ENCODE peak calls at places on chromosome 5, in five cellular contexts. One of them, this sample, is unnamed.

GRCh38 chr5:95924720-95925119 is 36.9 kb downstream of the ELL2 start:
- DNase-seq in GM13977: no peak
- DNase-seq in GM23338: no peak
- DNase-seq in neural progenitor cell: no peak
- DNase-seq in epithelial cell of esophagus: peak; percentile 95
- DNase-seq in this sample: peak; percentile 51

GRCh38 chr5:74035521-74035937 is 409.5 kb downstream of the ARHGEF28 start:
- DNase-seq in GM13977: peak; percentile 21
- DNase-seq in GM23338: peak; percentile 68
- DNase-seq in neural progenitor cell: no peak
- DNase-seq in epithelial cell of esophagus: peak; percentile 64
- DNase-seq in this sample: peak; percentile 22

GRCh38 chr5:108216890-108217289 is 165.0 kb downstream of the FBXL17 start:
- DNase-seq in GM13977: no peak
- DNase-seq in GM23338: no peak
- DNase-seq in neural progenitor cell: no peak
- DNase-seq in epithelial cell of esophagus: peak; percentile 57
- DNase-seq in this sample: no peak

GRCh38 chr5:90528704-90529233 is 615 bp downstream of the LYSMD3 start:
- DNase-seq in GM13977: peak; percentile 34
- DNase-seq in GM23338: peak; percentile 17
- DNase-seq in neural progenitor cell: peak; percentile 21
- DNase-seq in epithelial cell of esophagus: peak; percentile 23
- DNase-seq in this sample: peak; percentile 16

GRCh38 chr5:115580941-115581340 is 21.3 kb downstream of the TICAM2 start:
- DNase-seq in GM13977: no peak
- DNase-seq in GM23338: no peak
- DNase-seq in neural progenitor cell: no peak
- DNase-seq in epithelial cell of esophagus: no peak
- DNase-seq in this sample: no peak

GRCh38 chr5:159104058-159104651 is 4.4 kb upstream of the EBF1 start:
- DNase-seq in GM13977: no peak
- DNase-seq in GM23338: peak; percentile 77
- DNase-seq in neural progenitor cell: peak; percentile 81
- DNase-seq in epithelial cell of esophagus: peak; percentile 27
- DNase-seq in this sample: peak; percentile 49

GRCh38 chr5:52077941-52078825 is 694.9 kb downstream of the ISL1 start:
- DNase-seq in GM13977: no peak
- DNase-seq in GM23338: peak; percentile 47
- DNase-seq in neural progenitor cell: peak; percentile 85
- DNase-seq in epithelial cell of esophagus: no peak
- DNase-seq in this sample: no peak

GRCh38 chr5:85921590-85921989 is 696.2 kb upstream of the COX7C start:
- DNase-seq in GM13977: no peak
- DNase-seq in GM23338: peak; percentile 5
- DNase-seq in neural progenitor cell: no peak
- DNase-seq in epithelial cell of esophagus: no peak
- DNase-seq in this sample: no peak

GRCh38 chr5:68898961-68899471 is 194.8 kb upstream of the SLC30A5 start:
- DNase-seq in GM13977: no peak
- DNase-seq in GM23338: peak; percentile 51
- DNase-seq in neural progenitor cell: peak; percentile 33
- DNase-seq in epithelial cell of esophagus: peak; percentile 92
- DNase-seq in this sample: no peak

GRCh38 chr5:127909078-127909477 is 174.5 kb upstream of the SLC12A2 start:
- DNase-seq in GM13977: peak; percentile 32
- DNase-seq in GM23338: peak; percentile 78
- DNase-seq in neural progenitor cell: peak; percentile 51
- DNase-seq in epithelial cell of esophagus: peak; percentile 76
- DNase-seq in this sample: no peak

GRCh38 chr5:126525630-126526245 is 69.3 kb downstream of the ALDH7A1 start:
- DNase-seq in GM13977: no peak
- DNase-seq in GM23338: peak; percentile 63
- DNase-seq in neural progenitor cell: peak; percentile 13
- DNase-seq in epithelial cell of esophagus: peak; percentile 61
- DNase-seq in this sample: no peak

GRCh38 chr5:151917931-151918330 is 6.7 kb downstream of the GLRA1 start:
- DNase-seq in GM13977: no peak
- DNase-seq in GM23338: peak; percentile 28
- DNase-seq in neural progenitor cell: peak; percentile 92
- DNase-seq in epithelial cell of esophagus: no peak
- DNase-seq in this sample: no peak

GRCh38 chr5:36301858-36302603 is at the start of gene RANBP3L:
- DNase-seq in GM13977: no peak
- DNase-seq in GM23338: no peak
- DNase-seq in neural progenitor cell: peak; percentile 63
- DNase-seq in epithelial cell of esophagus: peak; percentile 50
- DNase-seq in this sample: no peak

GRCh38 chr5:131281133-131281867 is 17.4 kb downstream of the CDC42SE2 start:
- DNase-seq in GM13977: peak; percentile 50
- DNase-seq in GM23338: no peak
- DNase-seq in neural progenitor cell: no peak
- DNase-seq in epithelial cell of esophagus: peak; percentile 56
- DNase-seq in this sample: peak; percentile 67

GRCh38 chr5:3006961-3007551 is 255.6 kb upstream of the IRX2 start:
- DNase-seq in GM13977: no peak
- DNase-seq in GM23338: no peak
- DNase-seq in neural progenitor cell: no peak
- DNase-seq in epithelial cell of esophagus: no peak
- DNase-seq in this sample: no peak

GRCh38 chr5:119322312-119322947 is 33.4 kb upstream of the TNFAIP8 start:
- DNase-seq in GM13977: no peak
- DNase-seq in GM23338: peak; percentile 50
- DNase-seq in neural progenitor cell: no peak
- DNase-seq in epithelial cell of esophagus: peak; percentile 41
- DNase-seq in this sample: no peak

GRCh38 chr5:571791-572190 is 40.3 kb upstream of the CEP72 start:
- DNase-seq in GM13977: no peak
- DNase-seq in GM23338: no peak
- DNase-seq in neural progenitor cell: no peak
- DNase-seq in epithelial cell of esophagus: no peak
- DNase-seq in this sample: no peak

GRCh38 chr5:117657591-117657990 is 1083.0 kb upstream of the SEMA6A start:
- DNase-seq in GM13977: no peak
- DNase-seq in GM23338: no peak
- DNase-seq in neural progenitor cell: no peak
- DNase-seq in epithelial cell of esophagus: no peak
- DNase-seq in this sample: no peak

GRCh38 chr5:33205727-33206410 is 234.9 kb upstream of the TARS1 start:
- DNase-seq in GM13977: no peak
- DNase-seq in GM23338: no peak
- DNase-seq in neural progenitor cell: no peak
- DNase-seq in epithelial cell of esophagus: no peak
- DNase-seq in this sample: no peak

GRCh38 chr5:109029847-109030246 is 282.1 kb downstream of the FER start:
- DNase-seq in GM13977: no peak
- DNase-seq in GM23338: no peak
- DNase-seq in neural progenitor cell: no peak
- DNase-seq in epithelial cell of esophagus: no peak
- DNase-seq in this sample: no peak

GRCh38 chr5:17042041-17042440 is 106.0 kb upstream of the MYO10 start:
- DNase-seq in GM13977: no peak
- DNase-seq in GM23338: no peak
- DNase-seq in neural progenitor cell: no peak
- DNase-seq in epithelial cell of esophagus: no peak
- DNase-seq in this sample: no peak

GRCh38 chr5:112787261-112787660 is 49.6 kb downstream of the APC start:
- DNase-seq in GM13977: no peak
- DNase-seq in GM23338: no peak
- DNase-seq in neural progenitor cell: no peak
- DNase-seq in epithelial cell of esophagus: peak; percentile 20
- DNase-seq in this sample: no peak

GRCh38 chr5:4532705-4533080 is 607.4 kb upstream of the ADAMTS16 start:
- DNase-seq in GM13977: no peak
- DNase-seq in GM23338: no peak
- DNase-seq in neural progenitor cell: no peak
- DNase-seq in epithelial cell of esophagus: no peak
- DNase-seq in this sample: no peak

GRCh38 chr5:109558952-109559351 is 130.8 kb upstream of the MAN2A1 start:
- DNase-seq in GM13977: no peak
- DNase-seq in GM23338: no peak
- DNase-seq in neural progenitor cell: no peak
- DNase-seq in epithelial cell of esophagus: no peak
- DNase-seq in this sample: no peak

GRCh38 chr5:54520438-54520846 is 2.9 kb downstream of the SNX18 start:
- DNase-seq in GM13977: no peak
- DNase-seq in GM23338: peak; percentile 32
- DNase-seq in neural progenitor cell: no peak
- DNase-seq in epithelial cell of esophagus: peak; percentile 63
- DNase-seq in this sample: no peak

GRCh38 chr5:56639491-56639890 is 175.9 kb upstream of the MAP3K1 start:
- DNase-seq in GM13977: no peak
- DNase-seq in GM23338: no peak
- DNase-seq in neural progenitor cell: no peak
- DNase-seq in epithelial cell of esophagus: no peak
- DNase-seq in this sample: no peak

GRCh38 chr5:39367711-39368110 is 3.4 kb upstream of the C9 start:
- DNase-seq in GM13977: no peak
- DNase-seq in GM23338: no peak
- DNase-seq in neural progenitor cell: no peak
- DNase-seq in epithelial cell of esophagus: no peak
- DNase-seq in this sample: no peak

GRCh38 chr5:647311-647710 is 35.2 kb downstream of the CEP72 start:
- DNase-seq in GM13977: no peak
- DNase-seq in GM23338: no peak
- DNase-seq in neural progenitor cell: no peak
- DNase-seq in epithelial cell of esophagus: no peak
- DNase-seq in this sample: no peak

GRCh38 chr5:29702875-29703274 is 1490.6 kb upstream of the CDH6 start:
- DNase-seq in GM13977: no peak
- DNase-seq in GM23338: no peak
- DNase-seq in neural progenitor cell: no peak
- DNase-seq in epithelial cell of esophagus: no peak
- DNase-seq in this sample: no peak

GRCh38 chr5:29701600-29701999 is 1491.9 kb upstream of the CDH6 start:
- DNase-seq in GM13977: no peak
- DNase-seq in GM23338: no peak
- DNase-seq in neural progenitor cell: no peak
- DNase-seq in epithelial cell of esophagus: no peak
- DNase-seq in this sample: no peak

DNA sequence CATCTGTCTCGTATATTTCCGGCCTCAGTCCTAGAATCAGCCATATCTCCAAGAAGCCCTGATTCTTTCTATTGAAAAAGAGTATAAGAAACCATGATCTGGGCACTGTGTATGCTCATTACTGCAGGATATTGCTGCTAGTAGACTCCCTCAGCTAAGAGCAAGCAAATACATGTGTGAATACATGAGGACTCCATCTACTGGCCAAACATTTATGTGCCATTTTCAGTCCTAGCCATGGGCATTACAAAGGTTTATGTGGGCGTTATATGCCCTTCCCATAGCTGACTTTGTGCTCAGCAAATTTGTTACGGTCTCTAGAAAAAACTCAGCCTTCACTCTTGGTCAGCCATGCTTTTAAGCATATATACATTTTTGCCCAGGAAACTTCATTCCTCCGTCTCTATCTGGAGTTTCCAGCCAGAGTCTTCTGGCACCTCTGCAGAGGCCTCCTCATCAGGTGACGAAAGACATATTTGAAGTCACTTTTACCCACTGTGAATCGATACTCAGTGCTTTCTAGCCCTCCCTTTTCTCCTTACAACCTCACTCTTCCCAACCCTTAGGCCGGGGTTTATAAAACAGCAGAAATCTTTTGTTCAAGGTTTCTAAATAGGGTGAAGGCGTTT is 1495.6 kb upstream of the CDH6 start:
- DNase-seq in GM13977: no peak
- DNase-seq in GM23338: peak; percentile 63
- DNase-seq in neural progenitor cell: peak; percentile 58
- DNase-seq in epithelial cell of esophagus: peak; percentile 5
- DNase-seq in this sample: no peak
- TF ChIP-seq CTCF in GM13977: peak; percentile 47
- TF ChIP-seq CTCF in GM23338: peak; percentile 76
- TF ChIP-seq CTCF in neural progenitor cell: peak; percentile 64
- TF ChIP-seq CTCF in epithelial cell of esophagus: no peak
- TF ChIP-seq CTCF in this sample: no peak

GRCh38 chr5:174523311-174524159 is 200.8 kb upstream of the MSX2 start:
- DNase-seq in GM13977: no peak
- DNase-seq in GM23338: no peak
- DNase-seq in neural progenitor cell: no peak
- DNase-seq in epithelial cell of esophagus: no peak
- DNase-seq in this sample: no peak
- TF ChIP-seq CTCF in GM13977: no peak
- TF ChIP-seq CTCF in GM23338: peak; percentile 36
- TF ChIP-seq CTCF in neural progenitor cell: peak; percentile 25
- TF ChIP-seq CTCF in epithelial cell of esophagus: peak; percentile 5
- TF ChIP-seq CTCF in this sample: no peak

GRCh38 chr5:123997354-123998215 is 485.6 kb downstream of the CSNK1G3 start:
- DNase-seq in GM13977: no peak
- DNase-seq in GM23338: no peak
- DNase-seq in neural progenitor cell: no peak
- DNase-seq in epithelial cell of esophagus: peak; percentile 72
- DNase-seq in this sample: no peak

GRCh38 chr5:123992641-123993040 is 480.7 kb downstream of the CSNK1G3 start:
- DNase-seq in GM13977: no peak
- DNase-seq in GM23338: peak; percentile 51
- DNase-seq in neural progenitor cell: no peak
- DNase-seq in epithelial cell of esophagus: no peak
- DNase-seq in this sample: no peak
- TF ChIP-seq CTCF in GM13977: no peak
- TF ChIP-seq CTCF in GM23338: no peak
- TF ChIP-seq CTCF in neural progenitor cell: no peak
- TF ChIP-seq CTCF in epithelial cell of esophagus: no peak
- TF ChIP-seq CTCF in this sample: no peak

GRCh38 chr5:15520856-15521255 is 20.9 kb downstream of the FBXL7 start:
- DNase-seq in GM13977: no peak
- DNase-seq in GM23338: no peak
- DNase-seq in neural progenitor cell: no peak
- DNase-seq in epithelial cell of esophagus: no peak
- DNase-seq in this sample: no peak

GRCh38 chr5:15521349-15521937 is 21.5 kb downstream of the FBXL7 start:
- DNase-seq in GM13977: no peak
- DNase-seq in GM23338: no peak
- DNase-seq in neural progenitor cell: no peak
- DNase-seq in epithelial cell of esophagus: no peak
- DNase-seq in this sample: no peak

GRCh38 chr5:15516486-15516885 is 16.5 kb downstream of the FBXL7 start:
- DNase-seq in GM13977: no peak
- DNase-seq in GM23338: no peak
- DNase-seq in neural progenitor cell: no peak
- DNase-seq in epithelial cell of esophagus: no peak
- DNase-seq in this sample: no peak

GRCh38 chr5:15522141-15522540 is 22.2 kb downstream of the FBXL7 start:
- DNase-seq in GM13977: no peak
- DNase-seq in GM23338: no peak
- DNase-seq in neural progenitor cell: no peak
- DNase-seq in epithelial cell of esophagus: no peak
- DNase-seq in this sample: no peak

DNA sequence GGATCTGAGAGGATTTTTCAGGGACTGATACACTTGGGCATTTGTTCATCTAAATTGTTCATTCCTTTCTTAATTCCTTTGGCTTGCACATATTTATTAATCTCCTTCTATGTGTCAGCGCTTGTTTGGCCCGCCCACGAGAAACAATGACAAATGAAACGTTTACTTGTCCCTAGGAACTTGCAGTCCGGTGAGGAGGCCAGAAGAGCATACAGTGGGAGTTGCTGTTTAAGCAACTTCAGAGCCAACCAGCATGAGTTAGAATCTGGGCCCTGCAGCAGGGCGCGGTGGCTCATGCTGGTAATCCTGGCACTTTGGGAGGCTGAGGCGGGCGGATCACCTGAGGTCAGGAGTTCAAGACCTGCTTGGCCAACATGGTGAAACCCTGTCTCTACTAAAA is 18.8 kb downstream of the FBXL7 start:
- DNase-seq in GM13977: no peak
- DNase-seq in GM23338: no peak
- DNase-seq in neural progenitor cell: no peak
- DNase-seq in epithelial cell of esophagus: no peak
- DNase-seq in this sample: no peak
- TF ChIP-seq CTCF in GM13977: no peak
- TF ChIP-seq CTCF in GM23338: no peak
- TF ChIP-seq CTCF in neural progenitor cell: no peak
- TF ChIP-seq CTCF in epithelial cell of esophagus: no peak
- TF ChIP-seq CTCF in this sample: no peak